ENCODE peak calls at places on chromosomes 2 and 18, in nine cellular contexts. C, I, Q, J, K, D, Y, T and X are unnamed samples.

GRCh38 chr2:172168917-172169346 is 66.2 kb upstream of the DLX2 start:
- DNase-seq in K (no peak), J (peak; percentile 41), I (no peak), C (no peak), D (no peak), Y (no peak), Q (no peak), T (peak; percentile 60), X (no peak)

GRCh38 chr18:6557470-6558245 is 142.9 kb upstream of the L3MBTL4 start:
- DNase-seq in C (no peak), T (no peak), J (no peak), K (no peak), Y (no peak), I (no peak), D (no peak), Q (peak; percentile 29), X (no peak)

GRCh38 chr2:55498582-55498981 is 20.9 kb upstream of the CFAP36 start:
- DNase-seq in K (no peak), I (no peak), Q (no peak), T (no peak), Y (no peak), C (no peak), J (no peak), D (no peak), X (no peak)

GRCh38 chr2:3443685-3444084 is 64.2 kb downstream of the TRAPPC12 start:
- DNase-seq in T (no peak), D (no peak), K (peak; percentile 26), Y (no peak), I (no peak), C (no peak), J (no peak), Q (no peak), X (no peak)

GRCh38 chr18:1270081-1270480 is 365.4 kb downstream of the ADCYAP1 start:
- DNase-seq in C (no peak), I (no peak), T (no peak), Q (no peak), K (no peak), Y (no peak), D (no peak), J (no peak), X (no peak)

GRCh38 chr2:200422071-200422470 is 87.8 kb downstream of the KCTD18 start:
- DNase-seq in D (no peak), J (no peak), Y (no peak), Q (no peak), I (no peak), T (no peak), K (no peak), C (no peak), X (no peak)

GRCh38 chr2:206736935-206737334 is 18.7 kb upstream of the DYTN start:
- DNase-seq in Q (no peak), J (no peak), C (no peak), Y (no peak), K (no peak), T (no peak), I (no peak), D (no peak), X (no peak)

GRCh38 chr2:174606336-174606735 is 8.7 kb upstream of the WIPF1 start:
- DNase-seq in D (no peak), I (no peak), C (no peak), Q (no peak), T (peak; percentile 83), K (no peak), J (peak; percentile 68), Y (peak; percentile 82), X (no peak)

GRCh38 chr2:42842418-42842817 is 50.0 kb upstream of the HAAO start:
- DNase-seq in Q (no peak), T (no peak), Y (no peak), C (no peak), I (no peak), K (no peak), J (no peak), D (no peak), X (no peak)

GRCh38 chr2:42009657-42010580 is 37.9 kb upstream of the PKDCC start:
- DNase-seq in I (no peak), J (no peak), C (no peak), K (no peak), Q (no peak), T (peak; percentile 42), D (no peak), Y (no peak), X (no peak)

GRCh38 chr2:13550285-13550684 is 833.5 kb downstream of the TRIB2 start:
- DNase-seq in D (no peak), T (no peak), Y (no peak), C (no peak), I (no peak), Q (no peak), K (no peak), J (no peak), X (no peak)

GRCh38 chr2:129661942-129662341 is 317.5 kb upstream of the RAB6C start:
- DNase-seq in T (no peak), Q (no peak), J (no peak), D (no peak), I (no peak), Y (no peak), C (no peak), K (no peak), X (no peak)

GRCh38 chr2:129935118-129935517 is 44.3 kb upstream of the RAB6C start:
- DNase-seq in Y (no peak), C (no peak), D (no peak), Q (no peak), K (no peak), I (no peak), J (peak; percentile 30), T (no peak), X (no peak)

GRCh38 chr2:222364280-222364895 is 60.0 kb upstream of the SGPP2 start:
- DNase-seq in J (peak; percentile 51), I (no peak), C (no peak), Y (no peak), K (no peak), D (no peak), T (peak; percentile 47), Q (no peak), X (no peak)

GRCh38 chr2:8575011-8575750 is 106.7 kb upstream of the ID2 start:
- DNase-seq in C (no peak), Y (peak; percentile 61), Q (no peak), K (no peak), J (peak; percentile 19), T (peak; percentile 29), D (peak; percentile 25), I (no peak), X (no peak)

GRCh38 chr18:6414118-6414722 is 491 bp downstream of the L3MBTL4 start:
- DNase-seq in I (no peak), C (peak; percentile 80), Y (peak; percentile 80), Q (peak; percentile 45), J (peak; percentile 52), K (peak; percentile 72), T (no peak), D (no peak), X (no peak)

DNA sequence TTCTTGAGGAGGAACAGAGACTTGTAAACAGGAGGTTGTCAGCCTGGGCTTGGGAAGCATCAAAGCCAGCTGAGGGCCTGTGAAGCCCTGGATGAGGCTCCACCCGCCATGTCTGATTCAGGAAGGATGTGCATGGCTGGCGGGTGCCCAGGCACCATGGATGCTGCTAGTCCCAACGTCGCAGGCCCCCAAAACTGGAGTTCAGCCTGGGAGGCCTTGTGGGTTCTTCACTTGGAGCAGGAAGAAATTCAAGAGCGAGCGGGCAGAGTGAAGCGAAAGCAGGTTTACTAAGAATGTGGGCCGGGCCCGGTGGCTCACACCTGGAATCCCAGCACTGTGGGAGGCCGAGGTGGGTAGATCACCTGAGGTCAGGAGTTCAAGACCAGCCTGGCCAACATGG is 12.1 kb upstream of the PXDN start:
- DNase-seq in Q (no peak), Y (no peak), J (no peak), C (no peak), I (no peak), K (no peak), D (no peak), T (no peak), X (no peak)
- H3K9me3 ChIP-seq in Q (no peaks in the 10 kb centered on the region), Y (no peaks in the 10 kb centered on the region), J (peaks cover 8% of the 10 kb centered on the region), C (no peaks in the 10 kb centered on the region), I (no peaks in the 10 kb centered on the region), K (peaks cover 7% of the 10 kb centered on the region), D (peaks cover 11% of the 10 kb centered on the region), T (no peaks in the 10 kb centered on the region), X (no peaks in the 10 kb centered on the region)

GRCh38 chr2:149261672-149262071 is 68.7 kb upstream of the LYPD6 start:
- DNase-seq in D (no peak), T (no peak), J (no peak), Y (no peak), Q (no peak), K (no peak), C (no peak), I (no peak), X (no peak)
- H3K27me3 ChIP-seq in D (no peaks in the 10 kb centered on the region), T (no peaks in the 10 kb centered on the region), J (peaks cover 3% of the 10 kb centered on the region), Y (no peaks in the 10 kb centered on the region), Q (no peaks in the 10 kb centered on the region), K (no peaks in the 10 kb centered on the region), C (no peaks in the 10 kb centered on the region), I (no peaks in the 10 kb centered on the region), X (no peaks in the 10 kb centered on the region)

DNA sequence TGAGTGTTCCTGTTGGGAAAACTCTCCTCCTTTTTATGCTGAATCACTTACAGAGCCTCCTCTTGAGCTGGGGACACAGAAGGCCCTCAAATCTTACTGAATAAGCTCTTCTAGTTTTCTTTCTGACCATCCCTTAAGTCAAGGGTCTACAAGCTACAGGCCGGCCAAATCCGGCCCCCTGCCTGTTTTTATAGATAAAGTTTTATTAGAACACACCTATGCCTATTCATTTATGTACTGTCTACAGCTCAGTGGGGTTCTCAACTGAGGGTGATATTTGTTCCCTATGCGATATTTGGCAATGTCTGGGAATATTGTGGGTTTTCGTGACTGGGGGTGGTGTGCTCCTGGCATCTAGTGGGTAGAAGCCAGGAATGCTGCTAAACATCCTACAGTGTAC is 14.0 kb downstream of the CDC42EP3 start:
- DNase-seq in T (no peak), Y (no peak), C (no peak), K (no peak), J (no peak), I (no peak), Q (no peak), D (no peak), X (no peak)
- H3K4me1 ChIP-seq in T (peaks cover 14% of the 10 kb centered on the region), Y (peaks cover 97% of the 10 kb centered on the region), C (peaks cover 5% of the 10 kb centered on the region), K (peaks cover 36% of the 10 kb centered on the region), J (peaks cover 42% of the 10 kb centered on the region), I (peaks cover 48% of the 10 kb centered on the region), Q (peaks cover 67% of the 10 kb centered on the region), D (peaks cover 41% of the 10 kb centered on the region), X (peaks cover 56% of the 10 kb centered on the region)

GRCh38 chr18:78977627-78978271 is 1.9 kb upstream of the SALL3 start:
- DNase-seq in C (no peak), Q (no peak), D (no peak), Y (no peak), J (no peak), K (no peak), T (peak; percentile 23), I (no peak), X (no peak)

GRCh38 chr18:78975282-78975681 is 4.3 kb upstream of the SALL3 start:
- DNase-seq in T (no peak), Y (no peak), D (no peak), J (no peak), Q (no peak), K (no peak), I (no peak), C (no peak), X (no peak)

GRCh38 chr18:78974115-78974740 is 5.4 kb upstream of the SALL3 start:
- DNase-seq in C (no peak), T (no peak), J (no peak), D (no peak), K (no peak), Q (no peak), I (no peak), Y (no peak), X (no peak)

GRCh38 chr18:78976697-78977626 is 2.7 kb upstream of the SALL3 start:
- DNase-seq in J (peak; percentile 0), C (no peak), I (no peak), D (no peak), K (no peak), Q (no peak), T (no peak), Y (no peak), X (no peak)

GRCh38 chr18:78975699-78976098 is 3.9 kb upstream of the SALL3 start:
- DNase-seq in K (no peak), Q (no peak), I (no peak), C (no peak), D (no peak), T (no peak), J (no peak), Y (no peak), X (no peak)
- H3K9me3 ChIP-seq in K (peaks cover 3% of the 10 kb centered on the region), Q (no peaks in the 10 kb centered on the region), I (no peaks in the 10 kb centered on the region), C (no peaks in the 10 kb centered on the region), D (no peaks in the 10 kb centered on the region), T (no peaks in the 10 kb centered on the region), J (peaks cover 8% of the 10 kb centered on the region), Y (no peaks in the 10 kb centered on the region), X (no peaks in the 10 kb centered on the region)